ENCODE peak calls at places on chromosomes 5 and 9, in five cellular contexts. W is spleen, N is prostate gland, P is neural progenitor cell, O is cardiac muscle cell. H is an unnamed sample. For H3K4me1 and H3K36me3, the result is how much of the 10 kb centered on the place peaks cover.

GRCh38 chr9:68619056-68619455 is 78.4 kb upstream of the TMEM252 start:
- DNase-seq in P (no peak), N (no peak), W (no peak), O (no peak), H (no peak)

GRCh38 chr5:13945271-13945670 is 783 bp upstream of the DNAH5 start:
- DNase-seq in N (no peak), P (no peak), W (no peak), O (no peak), H (no peak)

GRCh38 chr5:518721-519120 is 5.5 kb downstream of the SLC9A3 start:
- DNase-seq in P (no peak), W (no peak), N (no peak), O (no peak), H (no peak)

GRCh38 chr5:141657937-141658545 is 6.8 kb upstream of the FCHSD1 start:
- DNase-seq in O (no peak), P (no peak), W (no peak), N (no peak), H (no peak)

GRCh38 chr9:99076483-99077171 is 28.3 kb upstream of the TGFBR1 start:
- DNase-seq in P (no peak), N (no peak), O (no peak), W (peak), H (peak)

GRCh38 chr9:77985996-77986395 is 45.6 kb downstream of the GNAQ start:
- DNase-seq in N (no peak), O (no peak), W (no peak), P (no peak), H (no peak)

GRCh38 chr5:57117601-57118000 is 56.3 kb upstream of the GPBP1 start:
- DNase-seq in O (no peak), W (no peak), P (no peak), N (no peak), H (peak)

GRCh38 chr5:108529381-108529780 is 147.5 kb upstream of the FBXL17 start:
- DNase-seq in N (no peak), W (no peak), P (no peak), O (no peak), H (no peak)

GRCh38 chr5:53337827-53338226 is 142.6 kb upstream of the FST start:
- DNase-seq in N (no peak), W (no peak), O (no peak), P (no peak), H (no peak)

GRCh38 chr5:168356592-168356991 is 65.1 kb downstream of the WWC1 start:
- DNase-seq in P (no peak), N (no peak), O (no peak), W (no peak), H (no peak)

GRCh38 chr9:133273819-133274218 is 1.2 kb downstream of the ABO start:
- DNase-seq in O (no peak), W (no peak), N (no peak), P (no peak), H (no peak)

GRCh38 chr5:151739939-151740335 is 18.5 kb downstream of the ATOX1 start:
- DNase-seq in P (peak), N (no peak), W (no peak), O (no peak), H (no peak)

GRCh38 chr9:74858753-74859414 is 28.8 kb downstream of the TRPM6 start:
- DNase-seq in W (no peak), N (no peak), P (no peak), O (no peak), H (no peak)

GRCh38 chr9:127458921-127459320 is 7.6 kb downstream of the LRSAM1 start:
- DNase-seq in N (no peak), W (no peak), O (no peak), P (no peak), H (no peak)

GRCh38 chr9:83154087-83154736 is 91.3 kb upstream of the RASEF start:
- DNase-seq in O (no peak), W (no peak), N (no peak), P (no peak), H (no peak)

GRCh38 chr9:79572032-79572890 is 496 bp downstream of the TLE4 start:
- DNase-seq in O (peak), W (peak), P (peak), N (peak), H (peak)

GRCh38 chr5:95162231-95162992 is 122.5 kb downstream of the MCTP1 start:
- DNase-seq in P (no peak), O (no peak), W (no peak), N (no peak), H (no peak)

GRCh38 chr5:142929602-142930001 is 159.4 kb downstream of the ARHGAP26 start:
- DNase-seq in P (no peak), N (no peak), W (no peak), O (no peak), H (peak)

GRCh38 chr5:126597156-126597555 is 2.1 kb upstream of the ALDH7A1 start:
- DNase-seq in P (no peak), N (no peak), O (no peak), W (no peak), H (no peak)

GRCh38 chr5:134466241-134467069 is 54.8 kb upstream of the CDKN2AIPNL start:
- DNase-seq in W (peak), P (peak), O (peak), N (peak), H (peak)

GRCh38 chr5:120690621-120691407 is 226.7 kb downstream of the PRR16 start:
- DNase-seq in P (no peak), N (no peak), O (no peak), W (no peak), H (no peak)

GRCh38 chr5:54361683-54362411 is 51.5 kb upstream of the ARL15 start:
- DNase-seq in O (no peak), N (no peak), P (no peak), W (no peak), H (no peak)

GRCh38 chr5:116492776-116493175 is 81.8 kb downstream of the SEMA6A start:
- DNase-seq in P (no peak), O (peak), W (no peak), N (no peak), H (no peak)

GRCh38 chr5:157955541-157956172 is 96.7 kb upstream of the CLINT1 start:
- DNase-seq in N (no peak), O (no peak), P (no peak), W (no peak), H (no peak)

GRCh38 chr5:95102080-95102479 is 182.8 kb downstream of the MCTP1 start:
- DNase-seq in P (peak), N (no peak), O (no peak), W (no peak), H (no peak)

GRCh38 chr9:135814421-135814820 is 92.9 kb downstream of the CAMSAP1 start:
- DNase-seq in N (no peak), W (no peak), O (no peak), P (no peak), H (no peak)

GRCh38 chr9:27489087-27489876 is 34.8 kb upstream of the IFNK start:
- DNase-seq in P (peak), N (no peak), O (no peak), W (no peak), H (no peak)

GRCh38 chr5:31664566-31664965 is 25.6 kb downstream of the PDZD2 start:
- DNase-seq in O (no peak), W (no peak), N (no peak), P (peak), H (no peak)

GRCh38 chr5:169256191-169256590 is 44.7 kb downstream of the SLIT3 start:
- DNase-seq in P (no peak), W (no peak), N (no peak), O (no peak), H (no peak)

GRCh38 chr9:69097053-69097452 is 61.5 kb downstream of the FXN start:
- DNase-seq in N (peak), P (no peak), O (no peak), W (no peak), H (no peak)

GRCh38 chr5:168653611-168654010 is 74.4 kb upstream of the PANK3 start:
- DNase-seq in N (no peak), W (no peak), O (no peak), P (peak), H (no peak)

DNA sequence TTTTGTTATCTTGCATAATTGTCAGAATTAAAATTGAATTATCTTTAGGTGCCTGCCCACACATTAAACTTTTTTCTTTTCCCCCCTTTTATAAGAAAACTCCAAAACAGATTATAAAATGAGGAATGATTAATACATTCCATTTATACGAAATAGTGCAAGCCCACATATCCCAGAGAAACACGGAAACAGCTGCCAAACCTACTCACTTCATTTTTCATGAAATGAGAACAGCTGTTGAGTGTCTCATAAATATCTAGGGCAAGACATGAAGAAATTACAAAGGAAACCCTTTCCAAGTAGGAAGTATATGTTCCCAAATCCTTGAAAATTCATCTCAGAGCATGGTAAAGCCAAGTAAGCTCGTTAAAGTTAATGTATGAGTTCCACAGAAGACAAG is 459.4 kb upstream of the NMUR2 start:
- DNase-seq in W (no peak), O (no peak), P (no peak), N (no peak), H (no peak)
- H3K4me3 ChIP-seq in W (no peak), O (no peak), P (no peak), N (no peak), H (no peak)

DNA sequence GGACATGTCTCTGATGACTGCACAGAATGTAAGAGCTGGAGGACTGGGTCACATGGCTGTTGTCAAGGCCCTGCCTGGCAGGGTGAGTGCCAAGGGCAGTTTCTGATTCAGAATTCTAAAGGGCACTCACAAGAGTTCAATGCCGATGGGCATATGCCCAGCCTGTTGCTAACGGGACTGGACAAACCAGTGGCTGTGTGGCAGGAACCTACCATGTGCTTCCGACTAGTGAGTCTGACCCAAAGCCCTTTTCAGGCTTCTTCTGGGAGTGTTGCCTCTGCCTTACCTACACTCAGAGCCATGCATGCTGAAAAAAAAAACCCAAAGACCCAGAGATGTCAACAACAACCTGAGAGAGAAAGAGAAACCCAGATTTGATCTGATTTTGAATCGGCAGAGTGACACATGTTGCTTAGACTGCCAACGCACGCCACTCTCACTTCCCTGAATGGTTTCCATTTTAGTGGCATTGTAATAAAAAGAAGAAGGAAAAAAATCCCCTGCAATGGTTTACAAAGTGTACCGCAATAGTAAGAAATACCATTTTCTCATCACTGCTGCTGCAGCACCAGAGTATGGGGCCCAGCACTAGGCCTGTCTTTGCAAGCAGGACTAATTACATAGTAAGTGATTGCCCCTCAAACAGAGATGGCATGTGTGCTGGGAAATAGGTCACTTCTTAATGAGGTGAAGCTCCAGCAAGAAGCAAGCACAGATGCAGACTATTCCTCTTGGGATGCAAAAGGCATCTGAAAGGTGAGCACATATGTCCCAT is 194.3 kb downstream of the PALM2AKAP2 start:
- DNase-seq in P (no peak), W (peak), N (no peak), O (no peak), H (no peak)
- H3K4me1 ChIP-seq in P (under half), W (half or more), N (under half), O (under half), H (under half)

GRCh38 chr9:71733176-71733575 is 35.1 kb downstream of the CEMIP2 start:
- DNase-seq in N (no peak), P (no peak), O (no peak), W (no peak), H (no peak)
- H3K36me3 ChIP-seq in N (under half), P (under half), O (under half), W (half or more), H (half or more)

GRCh38 chr5:138139776-138140080 is 500 bp upstream of the NME5 start:
- DNase-seq in N (no peak), P (no peak), O (no peak), W (no peak), H (no peak)
- H3K4me3 ChIP-seq in N (peak), P (peak), O (peak), W (no peak), H (no peak)

GRCh38 chr9:125826850-125827249 is 79.7 kb downstream of the PBX3 start:
- DNase-seq in N (no peak), W (no peak), O (no peak), P (no peak), H (no peak)
- H3K4me1 ChIP-seq in N (under half), W (half or more), O (under half), P (under half), H (under half)

DNA sequence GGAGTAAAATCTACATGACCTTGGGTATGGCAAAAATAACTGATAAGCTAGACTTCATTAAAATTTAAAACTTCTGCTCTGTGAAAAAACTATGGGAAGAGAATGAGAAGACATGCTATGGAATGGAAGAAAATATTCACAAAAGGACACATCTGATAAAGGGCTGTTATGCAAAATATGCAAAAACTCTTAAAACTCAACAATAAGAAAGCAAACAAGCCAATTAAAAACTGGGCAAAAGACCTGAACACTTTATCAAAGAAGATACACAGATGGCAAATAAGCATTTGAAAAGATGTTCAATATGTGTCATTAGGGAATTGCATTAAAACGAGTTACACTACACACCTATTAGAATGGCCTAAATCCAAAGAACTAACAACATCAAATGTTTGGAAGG is 439.5 kb downstream of the EFNA5 start:
- DNase-seq in O (no peak), P (no peak), W (no peak), N (no peak), H (no peak)
- H3K36me3 ChIP-seq in O (under half), P (under half), W (under half), N (under half), H (under half)

DNA sequence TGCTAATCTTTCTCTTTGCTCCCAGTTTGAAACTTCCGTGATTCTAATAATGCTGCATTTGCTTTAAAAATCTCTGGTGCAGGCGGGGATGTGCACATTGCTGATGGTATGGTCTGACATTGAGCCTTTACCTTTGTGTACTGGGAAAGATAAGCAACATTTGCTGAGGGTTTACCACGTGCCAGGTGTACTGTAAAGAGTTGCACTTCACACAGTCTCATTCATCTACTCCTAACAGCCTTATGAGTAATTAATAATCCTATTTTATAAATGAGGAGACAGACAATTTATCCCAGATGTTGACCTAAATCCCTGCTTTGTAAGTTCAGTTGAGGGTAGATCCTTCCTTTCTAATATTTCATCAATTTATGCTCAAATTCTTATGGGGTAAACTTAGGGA is 726 bp upstream of the ADGRV1 start:
- DNase-seq in P (no peak), N (no peak), W (no peak), O (no peak), H (no peak)
- H3K4me3 ChIP-seq in P (peak), N (peak), W (no peak), O (peak), H (no peak)